ENCODE peak calls at places on chromosomes 6 and 20, in nine cellular contexts. C is A549; R is ovary; E is CD4-positive, alpha-beta T cell; W is tibial artery; A is uterus; N is choroid plexus epithelial cell; Y is GM12878; I is brain microvascular endothelial cell. M is an unnamed sample.

GRCh38 chr6:24838994-24839393 is 40.3 kb upstream of the ARMH2 start:
- DNase-seq in C (no peak), R (no peak), E (peak), W (no peak), A (no peak), N (no peak), Y (no peak), I (no peak), M (no peak)

GRCh38 chr6:71394001-71394432 is 105.4 kb downstream of the OGFRL1 start:
- DNase-seq in C (no peak), R (no peak), E (no peak), W (no peak), A (no peak), N (peak), Y (no peak), I (no peak), M (no peak)

GRCh38 chr6:170448317-170448716 is 104.8 kb downstream of the PSMB1 start:
- DNase-seq in C (no peak), R (no peak), E (no peak), W (no peak), A (no peak), N (no peak), Y (no peak), I (no peak), M (no peak)

GRCh38 chr6:17602888-17603287 is 2.8 kb downstream of the FAM8A1 start:
- DNase-seq in C (no peak), R (no peak), E (no peak), W (no peak), A (no peak), N (no peak), Y (no peak), I (no peak), M (no peak)

GRCh38 chr20:43583982-43584432 is 6.7 kb upstream of the IFT52 start:
- DNase-seq in C (no peak), R (peak), E (no peak), W (peak), A (peak), N (peak), Y (no peak), I (peak), M (peak)

GRCh38 chr20:33166533-33167113 is 1.3 kb upstream of the BPIFA2 start:
- DNase-seq in C (no peak), R (no peak), E (no peak), W (no peak), A (no peak), N (no peak), Y (no peak), I (no peak), M (no peak)

GRCh38 chr6:9520417-9521151 is 894.3 kb downstream of the TFAP2A start:
- DNase-seq in C (no peak), R (no peak), E (no peak), W (no peak), A (no peak), N (peak), Y (peak), I (peak), M (no peak)

GRCh38 chr20:6733965-6734364 is 33.5 kb upstream of the BMP2 start:
- DNase-seq in C (no peak), R (no peak), E (no peak), W (no peak), A (no peak), N (no peak), Y (no peak), I (no peak), M (no peak)

GRCh38 chr20:16438100-16438499 is 135.1 kb downstream of the KIF16B start:
- DNase-seq in C (no peak), R (no peak), E (no peak), W (no peak), A (no peak), N (no peak), Y (no peak), I (no peak), M (no peak)

GRCh38 chr20:6636209-6637159 is 131.0 kb upstream of the BMP2 start:
- DNase-seq in C (peak), R (no peak), E (no peak), W (no peak), A (no peak), N (peak), Y (no peak), I (peak), M (peak)

GRCh38 chr6:72238900-72239299 is 352.6 kb downstream of the RIMS1 start:
- DNase-seq in C (no peak), R (no peak), E (no peak), W (no peak), A (no peak), N (peak), Y (no peak), I (peak), M (no peak)

GRCh38 chr6:82362868-82363267 is 749 bp upstream of the TPBG start:
- DNase-seq in C (no peak), R (no peak), E (no peak), W (no peak), A (peak), N (peak), Y (no peak), I (peak), M (no peak)

GRCh38 chr6:150835620-150836019 is 29.9 kb upstream of the MTHFD1L start:
- DNase-seq in C (no peak), R (no peak), E (no peak), W (no peak), A (no peak), N (no peak), Y (no peak), I (no peak), M (peak)

GRCh38 chr6:32637219-32637880 is at the start of gene HLA-DQA1:
- DNase-seq in C (no peak), R (no peak), E (no peak), W (no peak), A (no peak), N (peak), Y (peak), I (no peak), M (no peak)

GRCh38 chr6:89131599-89131998 is 13.7 kb upstream of the SRSF12 start:
- DNase-seq in C (no peak), R (no peak), E (no peak), W (no peak), A (no peak), N (no peak), Y (no peak), I (no peak), M (no peak)

GRCh38 chr6:109925060-109925459 is 53.1 kb upstream of the GPR6 start:
- DNase-seq in C (no peak), R (no peak), E (no peak), W (no peak), A (no peak), N (peak), Y (no peak), I (no peak), M (peak)

GRCh38 chr6:145372671-145373123 is 362.6 kb downstream of the EPM2A start:
- DNase-seq in C (no peak), R (no peak), E (no peak), W (no peak), A (no peak), N (peak), Y (peak), I (peak), M (no peak)

GRCh38 chr20:50123418-50123817 is 10.5 kb upstream of the UBE2V1 start:
- DNase-seq in C (no peak), R (no peak), E (no peak), W (no peak), A (no peak), N (no peak), Y (no peak), I (no peak), M (no peak)

GRCh38 chr20:23680151-23680550 is 8.7 kb downstream of the CST4 start:
- DNase-seq in C (no peak), R (no peak), E (no peak), W (no peak), A (no peak), N (no peak), Y (no peak), I (no peak), M (no peak)

GRCh38 chr20:12570371-12570770 is 438.4 kb upstream of the SPTLC3 start:
- DNase-seq in C (peak), R (no peak), E (no peak), W (no peak), A (no peak), N (peak), Y (no peak), I (peak), M (peak)

GRCh38 chr6:144993870-144994269 is 708.7 kb downstream of the UTRN start:
- DNase-seq in C (no peak), R (no peak), E (no peak), W (no peak), A (no peak), N (peak), Y (no peak), I (peak), M (no peak)

GRCh38 chr20:49344975-49345374 is 67.1 kb upstream of the ZNFX1 start:
- DNase-seq in C (peak), R (peak), E (no peak), W (peak), A (peak), N (peak), Y (no peak), I (peak), M (peak)

GRCh38 chr20:58661298-58662141 is 10.4 kb downstream of the STX16 start:
- DNase-seq in C (no peak), R (no peak), E (peak), W (no peak), A (no peak), N (no peak), Y (no peak), I (no peak), M (no peak)

GRCh38 chr6:170082067-170082466 is 208.8 kb downstream of the DLL1 start:
- DNase-seq in C (no peak), R (no peak), E (no peak), W (no peak), A (peak), N (no peak), Y (no peak), I (no peak), M (no peak)

GRCh38 chr20:41276317-41276751 is 41.2 kb downstream of the ZHX3 start:
- DNase-seq in C (no peak), R (peak), E (no peak), W (peak), A (no peak), N (peak), Y (no peak), I (no peak), M (no peak)

GRCh38 chr6:69232506-69233194 is 564.2 kb downstream of the LMBRD1 start:
- DNase-seq in C (peak), R (peak), E (peak), W (peak), A (peak), N (peak), Y (no peak), I (peak), M (peak)

GRCh38 chr6:11491998-11492397 is 45.6 kb upstream of the TMEM170B start:
- DNase-seq in C (no peak), R (no peak), E (no peak), W (no peak), A (no peak), N (no peak), Y (no peak), I (no peak), M (no peak)

GRCh38 chr6:46876126-46876525 is 45.6 kb downstream of the ADGRF5 start:
- DNase-seq in C (peak), R (no peak), E (no peak), W (no peak), A (no peak), N (peak), Y (no peak), I (no peak), M (peak)

GRCh38 chr20:63565699-63566335 is 8.2 kb downstream of the HELZ2 start:
- DNase-seq in C (no peak), R (no peak), E (no peak), W (no peak), A (no peak), N (no peak), Y (no peak), I (no peak), M (no peak)

GRCh38 chr20:63567382-63568169 is 6.5 kb downstream of the HELZ2 start:
- DNase-seq in C (no peak), R (no peak), E (peak), W (no peak), A (no peak), N (peak), Y (peak), I (peak), M (no peak)

GRCh38 chr20:63566395-63567131 is 7.5 kb downstream of the HELZ2 start:
- DNase-seq in C (no peak), R (no peak), E (no peak), W (no peak), A (no peak), N (no peak), Y (no peak), I (no peak), M (no peak)

GRCh38 chr20:63568170-63568981 is 5.7 kb downstream of the HELZ2 start:
- DNase-seq in C (no peak), R (no peak), E (no peak), W (no peak), A (no peak), N (no peak), Y (no peak), I (no peak), M (no peak)

DNA sequence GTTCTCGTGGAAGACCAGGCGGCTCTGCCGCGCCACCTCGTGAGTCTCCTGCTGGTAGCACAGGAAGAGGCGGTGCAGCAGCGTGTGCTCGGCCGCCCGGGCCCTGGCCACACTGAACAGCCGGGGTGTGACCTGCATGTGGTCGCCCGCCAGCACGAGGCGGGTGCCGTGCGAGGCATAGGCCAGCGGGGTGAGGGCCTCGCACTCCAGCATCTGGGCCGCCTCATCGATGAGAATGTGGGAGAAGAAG is 7.0 kb downstream of the HELZ2 start:
- DNase-seq in C (no peak), R (no peak), E (no peak), W (no peak), A (no peak), N (no peak), Y (no peak), I (no peak), M (no peak)
- TF ChIP-seq CTCF in C (no peak), R (no peak), E (no peak), W (no peak), A (no peak), N (no peak), Y (no peak), I (no peak), M (no peak)

DNA sequence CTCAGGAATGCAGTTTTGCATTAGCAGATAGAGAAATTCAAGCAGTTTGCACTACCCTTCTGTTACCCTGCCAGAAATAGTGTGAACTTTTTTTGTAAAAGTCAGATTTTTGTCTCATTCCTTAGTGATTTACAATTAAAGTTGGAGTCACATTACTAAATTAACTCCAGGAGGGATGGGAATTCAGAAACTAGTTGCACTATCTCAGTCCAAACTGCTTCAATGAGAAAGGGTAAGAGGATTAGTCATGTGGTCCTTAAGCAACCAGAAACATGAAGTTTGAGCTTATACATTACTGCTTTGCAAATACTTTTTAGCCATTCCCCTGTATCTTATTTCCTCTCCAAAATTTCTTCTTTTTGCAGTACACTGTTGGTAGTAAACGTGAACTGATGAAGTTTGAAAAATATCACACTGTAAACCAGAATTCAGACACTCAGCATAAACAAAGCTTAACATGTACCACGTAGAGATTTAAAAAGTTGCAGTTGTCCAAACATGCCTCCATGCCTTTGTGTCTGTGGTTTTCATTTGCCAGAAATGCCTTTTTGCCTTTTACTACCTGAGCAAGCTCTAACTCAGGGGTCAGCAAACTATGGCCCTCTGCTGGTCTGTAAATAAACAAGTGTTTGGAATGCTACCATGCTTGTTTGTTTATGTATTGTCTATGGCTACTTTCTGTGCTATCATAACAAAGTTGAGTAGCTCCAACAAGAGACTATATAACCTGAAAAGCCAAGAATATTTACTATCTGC is 49.7 kb downstream of the TP53INP2 start:
- DNase-seq in C (no peak), R (no peak), E (no peak), W (no peak), A (no peak), N (peak), Y (no peak), I (no peak), M (no peak)
- TF ChIP-seq CTCF in C (no peak), R (no peak), E (no peak), W (no peak), A (no peak), N (peak), Y (peak), I (no peak), M (no peak)

GRCh38 chr6:131744888-131745287 is 34.1 kb upstream of the CTAGE9 start:
- DNase-seq in C (no peak), R (no peak), E (no peak), W (no peak), A (no peak), N (no peak), Y (no peak), I (no peak), M (no peak)
- TF ChIP-seq CTCF in C (no peak), R (no peak), E (no peak), W (no peak), A (no peak), N (no peak), Y (no peak), I (no peak), M (no peak)

GRCh38 chr6:102215425-102215824 is 821.9 kb downstream of the GRIK2 start:
- DNase-seq in C (no peak), R (no peak), E (no peak), W (no peak), A (no peak), N (no peak), Y (no peak), I (no peak), M (no peak)

GRCh38 chr6:102216232-102216631 is 822.7 kb downstream of the GRIK2 start:
- DNase-seq in C (no peak), R (no peak), E (no peak), W (no peak), A (no peak), N (no peak), Y (no peak), I (no peak), M (no peak)
- TF ChIP-seq CTCF in C (no peak), R (no peak), E (no peak), W (no peak), A (no peak), N (no peak), Y (no peak), I (peak), M (no peak)

DNA sequence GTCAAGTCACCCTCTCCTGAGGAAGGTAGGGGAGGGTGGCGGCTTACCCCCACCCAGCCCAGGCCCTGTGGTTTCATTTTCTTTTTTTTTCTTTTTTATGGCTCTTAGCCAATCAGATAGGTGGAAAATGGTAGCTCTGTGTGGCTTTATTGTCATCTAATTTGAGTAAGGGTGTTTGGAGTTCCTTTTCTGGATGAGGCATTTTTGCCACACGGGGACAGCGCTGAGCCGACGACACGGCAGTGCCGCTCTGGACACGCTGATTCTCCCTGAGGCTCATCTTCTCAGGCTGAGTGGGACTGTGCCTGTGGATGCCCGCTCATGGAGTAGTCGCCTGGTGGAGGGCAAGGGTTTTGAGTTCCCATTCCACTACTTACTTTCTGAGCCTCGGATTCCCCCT is 37.6 kb upstream of the ANGPT4 start:
- DNase-seq in C (peak), R (no peak), E (no peak), W (peak), A (no peak), N (peak), Y (no peak), I (no peak), M (no peak)
- TF ChIP-seq CTCF in C (peak), R (peak), E (no peak), W (peak), A (no peak), N (peak), Y (no peak), I (peak), M (no peak)

GRCh38 chr20:62238569-62239277 is 402 bp downstream of the OSBPL2 start:
- DNase-seq in C (no peak), R (peak), E (no peak), W (no peak), A (no peak), N (peak), Y (no peak), I (no peak), M (peak)

GRCh38 chr20:62236997-62237771 is 1.1 kb upstream of the OSBPL2 start:
- DNase-seq in C (no peak), R (no peak), E (no peak), W (no peak), A (no peak), N (no peak), Y (no peak), I (no peak), M (no peak)

GRCh38 chr20:62239278-62239879 is 1.1 kb downstream of the OSBPL2 start:
- DNase-seq in C (no peak), R (no peak), E (no peak), W (no peak), A (no peak), N (peak), Y (no peak), I (no peak), M (peak)

GRCh38 chr20:62236674-62236996 is 1.7 kb upstream of the OSBPL2 start:
- DNase-seq in C (no peak), R (no peak), E (no peak), W (no peak), A (no peak), N (no peak), Y (no peak), I (no peak), M (no peak)

DNA sequence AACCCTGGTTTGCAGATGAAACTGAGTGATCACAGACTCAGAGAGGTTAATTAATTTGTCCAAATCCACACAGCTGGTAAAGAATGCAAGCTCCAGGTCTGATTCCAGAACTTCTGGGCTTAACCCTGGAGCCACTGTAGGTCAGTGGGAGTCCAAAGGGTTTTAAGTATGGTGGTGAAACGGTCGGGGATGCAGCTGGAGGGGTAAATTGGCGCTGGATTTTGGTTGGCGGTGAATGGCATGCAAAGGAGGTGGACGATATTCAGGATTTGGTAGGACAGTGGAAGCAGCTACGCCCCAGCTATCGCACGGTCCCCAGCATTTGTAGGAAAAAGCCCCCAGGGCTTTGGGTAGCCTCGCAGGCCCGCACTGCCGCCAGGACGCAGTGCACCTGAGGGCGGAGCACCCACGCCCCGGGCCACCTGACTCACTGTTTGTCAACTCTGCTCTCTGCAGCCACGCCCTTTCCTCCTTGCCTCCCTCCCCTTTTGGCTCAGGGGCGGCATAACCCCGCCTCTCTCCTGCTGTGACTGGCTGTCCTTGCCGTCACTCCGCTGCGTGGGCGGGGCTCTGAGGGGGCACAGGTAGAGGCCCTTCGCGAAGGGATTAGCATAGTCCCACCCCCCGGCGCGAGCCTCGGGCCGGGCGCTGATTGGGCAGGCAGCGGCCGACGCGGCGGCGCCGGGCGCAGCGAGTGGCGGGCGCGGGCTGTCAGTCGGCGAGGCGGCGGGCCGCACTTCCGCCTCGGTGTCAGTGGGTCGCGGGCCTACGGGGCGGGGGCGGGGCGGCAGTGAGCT is at the start of gene OSBPL2:
- DNase-seq in C (peak), R (peak), E (peak), W (peak), A (peak), N (peak), Y (peak), I (peak), M (peak)
- TF ChIP-seq CTCF in C (no peak), R (no peak), E (no peak), W (no peak), A (no peak), N (no peak), Y (no peak), I (no peak), M (no peak)

GRCh38 chr6:116316772-116317467 is 37.2 kb upstream of the TSPYL1 start:
- DNase-seq in C (no peak), R (peak), E (no peak), W (peak), A (no peak), N (no peak), Y (no peak), I (no peak), M (no peak)
- TF ChIP-seq CTCF in C (no peak), R (no peak), E (no peak), W (no peak), A (no peak), N (peak), Y (peak), I (peak), M (no peak)

M was measured in Calu3.